ENCODE peak calls at places on chromosome 9, in six cellular contexts. One of them, this sample, is unnamed.

GRCh38 chr9:129414377-129415021 is 206.4 kb downstream of the C9orf50 start:
- DNase-seq in ovary: peak
- DNase-seq in tibial nerve: no peak
- DNase-seq in spleen: peak
- DNase-seq in heart left ventricle: peak
- DNase-seq in uterus: peak
- DNase-seq in this sample: peak

GRCh38 chr9:136625101-136626065 is 37.3 kb upstream of the EGFL7 start:
- DNase-seq in tibial nerve: peak
- DNase-seq in spleen: peak
- DNase-seq in heart left ventricle: peak
- DNase-seq in ovary: peak
- DNase-seq in uterus: peak
- DNase-seq in this sample: peak

GRCh38 chr9:83584995-83585394 is 37.9 kb upstream of the IDNK start:
- DNase-seq in spleen: no peak
- DNase-seq in ovary: no peak
- DNase-seq in tibial nerve: no peak
- DNase-seq in heart left ventricle: no peak
- DNase-seq in uterus: no peak
- DNase-seq in this sample: no peak

GRCh38 chr9:23850242-23851023 is 24.4 kb upstream of the ELAVL2 start:
- DNase-seq in ovary: no peak
- DNase-seq in spleen: no peak
- DNase-seq in uterus: no peak
- DNase-seq in heart left ventricle: no peak
- DNase-seq in tibial nerve: no peak
- DNase-seq in this sample: no peak

GRCh38 chr9:133526721-133527321 is 2.1 kb upstream of the MYMK start:
- DNase-seq in uterus: no peak
- DNase-seq in ovary: no peak
- DNase-seq in spleen: no peak
- DNase-seq in heart left ventricle: peak
- DNase-seq in tibial nerve: no peak
- DNase-seq in this sample: no peak

GRCh38 chr9:100167912-100168775 is 69.1 kb downstream of the INVS start:
- DNase-seq in uterus: no peak
- DNase-seq in spleen: no peak
- DNase-seq in tibial nerve: no peak
- DNase-seq in ovary: no peak
- DNase-seq in heart left ventricle: no peak
- DNase-seq in this sample: no peak

GRCh38 chr9:117523531-117524153 is 108.8 kb upstream of the ASTN2 start:
- DNase-seq in ovary: no peak
- DNase-seq in spleen: no peak
- DNase-seq in heart left ventricle: no peak
- DNase-seq in tibial nerve: no peak
- DNase-seq in uterus: no peak
- DNase-seq in this sample: no peak

GRCh38 chr9:127566351-127567001 is 45.6 kb upstream of the STXBP1 start:
- DNase-seq in uterus: no peak
- DNase-seq in heart left ventricle: no peak
- DNase-seq in spleen: no peak
- DNase-seq in tibial nerve: no peak
- DNase-seq in ovary: no peak
- DNase-seq in this sample: no peak

GRCh38 chr9:110050925-110051355 is 157.0 kb downstream of the C9orf152 start:
- DNase-seq in spleen: no peak
- DNase-seq in uterus: peak
- DNase-seq in ovary: no peak
- DNase-seq in tibial nerve: no peak
- DNase-seq in heart left ventricle: no peak
- DNase-seq in this sample: no peak

GRCh38 chr9:87711857-87712800 is 13.8 kb upstream of the CTSL start:
- DNase-seq in heart left ventricle: no peak
- DNase-seq in tibial nerve: no peak
- DNase-seq in spleen: no peak
- DNase-seq in ovary: no peak
- DNase-seq in uterus: no peak
- DNase-seq in this sample: peak

GRCh38 chr9:87712801-87713277 is 13.1 kb upstream of the CTSL start:
- DNase-seq in uterus: no peak
- DNase-seq in tibial nerve: no peak
- DNase-seq in spleen: no peak
- DNase-seq in heart left ventricle: no peak
- DNase-seq in ovary: no peak
- DNase-seq in this sample: no peak

GRCh38 chr9:87714819-87715218 is 11.1 kb upstream of the CTSL start:
- DNase-seq in ovary: peak
- DNase-seq in tibial nerve: no peak
- DNase-seq in heart left ventricle: peak
- DNase-seq in uterus: peak
- DNase-seq in spleen: no peak
- DNase-seq in this sample: peak

GRCh38 chr9:87713990-87714335 is 12.0 kb upstream of the CTSL start:
- DNase-seq in ovary: no peak
- DNase-seq in heart left ventricle: no peak
- DNase-seq in spleen: no peak
- DNase-seq in uterus: no peak
- DNase-seq in tibial nerve: no peak
- DNase-seq in this sample: no peak

DNA sequence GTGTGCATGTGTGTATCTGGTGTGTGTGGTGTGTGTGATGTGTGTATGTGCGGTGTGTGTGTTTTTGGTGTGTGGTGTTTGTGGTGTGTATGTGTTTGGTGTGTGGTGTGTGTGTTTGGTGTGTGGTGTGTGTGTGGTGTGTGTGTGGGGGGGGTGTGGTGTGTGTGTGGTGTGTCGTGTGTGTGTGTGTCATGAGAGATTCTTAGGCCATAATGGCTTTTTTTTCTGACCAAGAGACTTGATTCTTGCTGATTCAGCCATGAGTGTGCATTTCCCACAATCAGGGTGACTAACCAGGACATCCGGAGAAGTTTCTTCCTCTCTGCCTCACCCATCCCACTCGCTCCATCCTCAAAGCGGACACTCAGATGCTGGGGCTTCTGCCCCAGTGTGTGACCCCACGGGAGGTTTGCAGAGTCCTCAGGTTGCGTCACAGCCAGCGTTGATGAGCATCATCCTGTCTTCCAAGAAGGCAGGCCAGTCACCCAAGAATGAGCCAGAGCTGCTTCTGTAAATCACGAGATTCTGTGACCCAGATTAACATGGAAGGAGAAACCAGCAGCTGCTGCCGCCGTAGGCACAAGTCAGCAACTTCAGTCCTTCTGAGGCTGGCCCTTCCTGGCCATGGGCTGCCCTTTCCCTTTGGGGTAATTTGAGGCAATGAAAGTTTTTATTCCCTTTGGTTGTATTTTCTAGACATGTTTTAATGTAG is 12.5 kb upstream of the CTSL start:
- DNase-seq in spleen: no peak
- DNase-seq in uterus: peak
- DNase-seq in ovary: peak
- DNase-seq in heart left ventricle: peak
- DNase-seq in tibial nerve: peak
- DNase-seq in this sample: peak
- TF ChIP-seq POLR2A in spleen: no peak
- TF ChIP-seq POLR2A in uterus: no peak
- TF ChIP-seq POLR2A in ovary: peak
- TF ChIP-seq POLR2A in heart left ventricle: no peak
- TF ChIP-seq POLR2A in tibial nerve: peak
- TF ChIP-seq POLR2A in this sample: no peak

DNA sequence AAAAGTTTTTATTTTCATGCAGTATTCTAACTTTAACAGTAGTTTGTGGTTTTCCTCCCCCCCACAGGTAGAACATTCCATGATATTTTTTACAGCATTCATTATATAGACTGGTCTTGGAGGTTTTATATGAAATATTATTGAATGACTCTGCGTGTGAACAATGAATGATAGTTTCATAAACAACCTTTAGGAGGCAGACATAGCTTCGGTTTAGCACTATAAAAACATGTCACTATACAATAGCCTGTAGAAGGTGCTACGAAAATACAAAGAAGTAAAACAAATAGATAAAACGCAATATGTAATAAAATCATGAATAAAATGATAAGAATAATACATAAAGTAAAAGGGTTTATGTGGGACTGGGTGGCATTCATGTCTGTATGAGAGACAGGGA is 8.5 kb downstream of the KLF4 start:
- DNase-seq in ovary: no peak
- DNase-seq in heart left ventricle: no peak
- DNase-seq in uterus: no peak
- DNase-seq in spleen: no peak
- DNase-seq in tibial nerve: no peak
- DNase-seq in this sample: no peak
- TF ChIP-seq CTCF in ovary: no peak
- TF ChIP-seq CTCF in heart left ventricle: no peak
- TF ChIP-seq CTCF in uterus: no peak
- TF ChIP-seq CTCF in spleen: peak
- TF ChIP-seq CTCF in tibial nerve: no peak
- TF ChIP-seq CTCF in this sample: no peak

DNA sequence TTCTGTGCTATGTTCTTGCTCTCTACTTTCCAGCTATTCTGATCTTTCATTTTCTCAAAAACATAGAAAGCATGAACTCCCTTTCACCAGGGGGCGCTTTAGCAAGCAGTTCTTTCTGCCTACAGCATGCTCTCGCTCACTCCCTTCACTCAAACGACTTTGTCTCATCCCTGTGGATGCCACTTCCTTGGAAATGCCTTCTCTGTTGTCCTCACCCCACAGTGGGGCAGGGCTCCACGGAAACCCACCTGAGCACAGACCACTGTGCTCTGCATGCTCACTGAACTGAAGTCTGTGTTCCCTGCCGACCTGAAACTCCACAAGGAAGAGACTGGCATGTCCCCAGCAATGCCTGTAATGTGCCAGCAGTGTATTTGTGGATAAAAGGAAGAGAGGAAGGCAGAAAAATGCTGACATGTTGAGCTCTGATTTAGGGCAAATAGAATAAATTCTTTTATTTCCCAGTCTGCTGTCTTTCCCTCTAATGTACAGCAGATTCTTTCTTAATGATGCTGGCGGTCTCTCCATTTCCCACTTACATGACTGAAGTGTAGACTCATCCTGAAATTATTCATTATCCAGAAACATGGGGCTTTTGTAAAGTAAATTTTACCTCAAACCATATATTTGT is 4.9 kb upstream of the ROR2 start:
- DNase-seq in ovary: peak
- DNase-seq in tibial nerve: no peak
- DNase-seq in spleen: no peak
- DNase-seq in heart left ventricle: peak
- DNase-seq in uterus: peak
- DNase-seq in this sample: no peak
- TF ChIP-seq POLR2A in ovary: no peak
- TF ChIP-seq POLR2A in tibial nerve: no peak
- TF ChIP-seq POLR2A in spleen: no peak
- TF ChIP-seq POLR2A in heart left ventricle: no peak
- TF ChIP-seq POLR2A in uterus: no peak
- TF ChIP-seq POLR2A in this sample: no peak

GRCh38 chr9:69785757-69786156 is 25.9 kb upstream of the PTAR1 start:
- DNase-seq in heart left ventricle: no peak
- DNase-seq in uterus: no peak
- DNase-seq in tibial nerve: no peak
- DNase-seq in ovary: no peak
- DNase-seq in spleen: no peak
- DNase-seq in this sample: no peak
- TF ChIP-seq CTCF in heart left ventricle: no peak
- TF ChIP-seq CTCF in uterus: no peak
- TF ChIP-seq CTCF in tibial nerve: no peak
- TF ChIP-seq CTCF in ovary: no peak
- TF ChIP-seq CTCF in spleen: no peak
- TF ChIP-seq CTCF in this sample: no peak

GRCh38 chr9:37420271-37421215 is 2.0 kb upstream of the GRHPR start:
- DNase-seq in spleen: no peak
- DNase-seq in tibial nerve: no peak
- DNase-seq in ovary: no peak
- DNase-seq in heart left ventricle: no peak
- DNase-seq in uterus: no peak
- DNase-seq in this sample: no peak

GRCh38 chr9:37423508-37423907 is 1.0 kb downstream of the GRHPR start:
- DNase-seq in spleen: no peak
- DNase-seq in uterus: no peak
- DNase-seq in tibial nerve: no peak
- DNase-seq in heart left ventricle: no peak
- DNase-seq in ovary: no peak
- DNase-seq in this sample: no peak

GRCh38 chr9:37421914-37422288 is 595 bp upstream of the GRHPR start:
- DNase-seq in uterus: no peak
- DNase-seq in ovary: no peak
- DNase-seq in heart left ventricle: no peak
- DNase-seq in tibial nerve: no peak
- DNase-seq in spleen: no peak
- DNase-seq in this sample: no peak

GRCh38 chr9:37424204-37424685 is 1.7 kb downstream of the GRHPR start:
- DNase-seq in uterus: no peak
- DNase-seq in ovary: no peak
- DNase-seq in heart left ventricle: no peak
- DNase-seq in spleen: no peak
- DNase-seq in tibial nerve: no peak
- DNase-seq in this sample: no peak

DNA sequence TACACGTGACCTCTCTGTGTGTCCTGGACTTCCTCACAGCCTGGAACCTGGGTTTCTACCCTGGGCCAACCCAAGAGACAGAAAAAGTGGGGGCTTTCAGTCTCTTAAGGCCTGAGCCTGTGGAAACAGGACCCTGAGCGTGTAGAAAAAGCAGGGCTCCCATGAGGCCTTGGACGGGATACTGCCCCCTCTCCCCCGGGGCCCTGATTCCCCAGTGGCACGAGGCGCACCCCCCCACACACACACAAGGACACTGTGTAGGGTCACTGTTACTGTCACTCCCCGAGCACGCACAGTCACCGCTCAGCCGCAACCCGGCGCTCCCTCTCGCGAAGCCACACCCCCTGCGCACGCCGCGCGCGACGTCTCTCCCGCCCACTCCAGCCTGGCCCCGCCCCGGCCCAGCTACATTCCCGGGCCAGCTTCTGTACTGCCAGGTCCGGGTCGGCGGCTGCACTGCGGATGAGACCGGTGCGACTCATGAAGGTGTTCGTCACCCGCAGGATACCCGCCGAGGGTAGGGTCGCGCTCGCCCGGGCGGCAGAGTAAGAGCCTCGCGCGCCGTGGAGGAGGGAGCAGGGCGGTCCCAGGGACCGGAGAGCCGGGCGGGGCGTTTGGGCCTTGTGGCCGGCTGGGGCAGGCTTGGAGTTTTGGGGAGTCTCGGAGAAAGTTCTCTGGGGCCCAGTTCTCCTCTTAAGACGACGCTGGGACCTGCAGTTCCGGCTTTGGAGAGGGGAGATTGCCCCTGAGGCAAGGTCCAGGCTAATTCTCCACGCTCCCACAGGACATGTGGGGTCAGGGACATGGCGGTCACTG is at the start of gene GRHPR:
- DNase-seq in tibial nerve: peak
- DNase-seq in uterus: peak
- DNase-seq in spleen: peak
- DNase-seq in ovary: peak
- DNase-seq in heart left ventricle: peak
- DNase-seq in this sample: peak
- TF ChIP-seq POLR2A in tibial nerve: no peak
- TF ChIP-seq POLR2A in uterus: peak
- TF ChIP-seq POLR2A in spleen: no peak
- TF ChIP-seq POLR2A in ovary: peak
- TF ChIP-seq POLR2A in heart left ventricle: no peak
- TF ChIP-seq POLR2A in this sample: no peak

GRCh38 chr9:134642385-134643181 is 980 bp downstream of the COL5A1 start:
- DNase-seq in uterus: peak
- DNase-seq in spleen: no peak
- DNase-seq in ovary: peak
- DNase-seq in heart left ventricle: peak
- DNase-seq in tibial nerve: peak
- DNase-seq in this sample: peak
- TF ChIP-seq CTCF in uterus: no peak
- TF ChIP-seq CTCF in spleen: no peak
- TF ChIP-seq CTCF in ovary: no peak
- TF ChIP-seq CTCF in heart left ventricle: peak
- TF ChIP-seq CTCF in tibial nerve: peak
- TF ChIP-seq CTCF in this sample: no peak

This sample was measured in lower leg skin.